ENCODE peak calls at places on chromosomes 16 and 17, in ten cellular contexts. One of them, this sample, is unnamed.

GRCh38 chr17:79618383-79619067 is 7.7 kb upstream of the RBFOX3 start:
- DNase-seq in activated T-cell treated with anti-CD3 and anti-CD28 coated beads, Interleukin-2, amount 50 U/mL, for 72 hours: no peak
- DNase-seq in kidney tubule cell: no peak
- DNase-seq in sciatic nerve: peak
- DNase-seq in D721Med: peak
- DNase-seq in Caki2: no peak
- DNase-seq in stimulated activated CD4-positive, alpha-beta T cell treated with anti-CD3 and anti-CD28 coated beads, Interleukin-12 subunit alpha, Interleukin-12 subunit beta, amount 100 ng/mL, for 4 hours: no peak
- DNase-seq in Peyer's patch: no peak
- DNase-seq in NCI-H446 treated with DMSO at 0.1 percent for 48 hours: no peak
- DNase-seq in HFFc6: no peak
- DNase-seq in this sample: no peak

GRCh38 chr17:15122857-15123256 is 142.3 kb downstream of the PMP22 start:
- DNase-seq in activated T-cell treated with anti-CD3 and anti-CD28 coated beads, Interleukin-2, amount 50 U/mL, for 72 hours: no peak
- DNase-seq in kidney tubule cell: no peak
- DNase-seq in sciatic nerve: no peak
- DNase-seq in D721Med: no peak
- DNase-seq in Caki2: no peak
- DNase-seq in stimulated activated CD4-positive, alpha-beta T cell treated with anti-CD3 and anti-CD28 coated beads, Interleukin-12 subunit alpha, Interleukin-12 subunit beta, amount 100 ng/mL, for 4 hours: no peak
- DNase-seq in Peyer's patch: no peak
- DNase-seq in NCI-H446 treated with DMSO at 0.1 percent for 48 hours: no peak
- DNase-seq in HFFc6: peak
- DNase-seq in this sample: no peak

GRCh38 chr17:39080416-39081179 is 70.8 kb downstream of the PLXDC1 start:
- DNase-seq in activated T-cell treated with anti-CD3 and anti-CD28 coated beads, Interleukin-2, amount 50 U/mL, for 72 hours: no peak
- DNase-seq in kidney tubule cell: peak
- DNase-seq in sciatic nerve: no peak
- DNase-seq in D721Med: no peak
- DNase-seq in Caki2: peak
- DNase-seq in stimulated activated CD4-positive, alpha-beta T cell treated with anti-CD3 and anti-CD28 coated beads, Interleukin-12 subunit alpha, Interleukin-12 subunit beta, amount 100 ng/mL, for 4 hours: no peak
- DNase-seq in Peyer's patch: no peak
- DNase-seq in NCI-H446 treated with DMSO at 0.1 percent for 48 hours: no peak
- DNase-seq in HFFc6: peak
- DNase-seq in this sample: no peak

GRCh38 chr16:71414038-71414437 is 27.8 kb downstream of the TLE7 start:
- DNase-seq in activated T-cell treated with anti-CD3 and anti-CD28 coated beads, Interleukin-2, amount 50 U/mL, for 72 hours: no peak
- DNase-seq in kidney tubule cell: no peak
- DNase-seq in sciatic nerve: no peak
- DNase-seq in D721Med: no peak
- DNase-seq in Caki2: no peak
- DNase-seq in stimulated activated CD4-positive, alpha-beta T cell treated with anti-CD3 and anti-CD28 coated beads, Interleukin-12 subunit alpha, Interleukin-12 subunit beta, amount 100 ng/mL, for 4 hours: no peak
- DNase-seq in Peyer's patch: no peak
- DNase-seq in NCI-H446 treated with DMSO at 0.1 percent for 48 hours: no peak
- DNase-seq in HFFc6: no peak
- DNase-seq in this sample: no peak

GRCh38 chr16:52533296-52533695 is 13.6 kb downstream of the TOX3 start:
- DNase-seq in activated T-cell treated with anti-CD3 and anti-CD28 coated beads, Interleukin-2, amount 50 U/mL, for 72 hours: no peak
- DNase-seq in kidney tubule cell: no peak
- DNase-seq in sciatic nerve: no peak
- DNase-seq in D721Med: no peak
- DNase-seq in Caki2: no peak
- DNase-seq in stimulated activated CD4-positive, alpha-beta T cell treated with anti-CD3 and anti-CD28 coated beads, Interleukin-12 subunit alpha, Interleukin-12 subunit beta, amount 100 ng/mL, for 4 hours: no peak
- DNase-seq in Peyer's patch: no peak
- DNase-seq in NCI-H446 treated with DMSO at 0.1 percent for 48 hours: no peak
- DNase-seq in HFFc6: no peak
- DNase-seq in this sample: no peak

GRCh38 chr16:26957283-26957859 is 109.4 kb upstream of the C16orf82 start:
- DNase-seq in activated T-cell treated with anti-CD3 and anti-CD28 coated beads, Interleukin-2, amount 50 U/mL, for 72 hours: no peak
- DNase-seq in kidney tubule cell: no peak
- DNase-seq in sciatic nerve: no peak
- DNase-seq in D721Med: no peak
- DNase-seq in Caki2: no peak
- DNase-seq in stimulated activated CD4-positive, alpha-beta T cell treated with anti-CD3 and anti-CD28 coated beads, Interleukin-12 subunit alpha, Interleukin-12 subunit beta, amount 100 ng/mL, for 4 hours: no peak
- DNase-seq in Peyer's patch: no peak
- DNase-seq in NCI-H446 treated with DMSO at 0.1 percent for 48 hours: no peak
- DNase-seq in HFFc6: no peak
- DNase-seq in this sample: no peak

GRCh38 chr17:42795465-42795864 is 3.0 kb downstream of the COA3 start:
- DNase-seq in activated T-cell treated with anti-CD3 and anti-CD28 coated beads, Interleukin-2, amount 50 U/mL, for 72 hours: no peak
- DNase-seq in kidney tubule cell: peak
- DNase-seq in sciatic nerve: no peak
- DNase-seq in D721Med: no peak
- DNase-seq in Caki2: no peak
- DNase-seq in stimulated activated CD4-positive, alpha-beta T cell treated with anti-CD3 and anti-CD28 coated beads, Interleukin-12 subunit alpha, Interleukin-12 subunit beta, amount 100 ng/mL, for 4 hours: no peak
- DNase-seq in Peyer's patch: no peak
- DNase-seq in NCI-H446 treated with DMSO at 0.1 percent for 48 hours: no peak
- DNase-seq in HFFc6: no peak
- DNase-seq in this sample: no peak

GRCh38 chr17:33949100-33949499 is 306.0 kb upstream of the CCL2 start:
- DNase-seq in activated T-cell treated with anti-CD3 and anti-CD28 coated beads, Interleukin-2, amount 50 U/mL, for 72 hours: no peak
- DNase-seq in kidney tubule cell: peak
- DNase-seq in sciatic nerve: no peak
- DNase-seq in D721Med: no peak
- DNase-seq in Caki2: no peak
- DNase-seq in stimulated activated CD4-positive, alpha-beta T cell treated with anti-CD3 and anti-CD28 coated beads, Interleukin-12 subunit alpha, Interleukin-12 subunit beta, amount 100 ng/mL, for 4 hours: no peak
- DNase-seq in Peyer's patch: no peak
- DNase-seq in NCI-H446 treated with DMSO at 0.1 percent for 48 hours: no peak
- DNase-seq in HFFc6: no peak
- DNase-seq in this sample: no peak

GRCh38 chr17:16947470-16947869 is 24.4 kb downstream of the TNFRSF13B start:
- DNase-seq in activated T-cell treated with anti-CD3 and anti-CD28 coated beads, Interleukin-2, amount 50 U/mL, for 72 hours: no peak
- DNase-seq in kidney tubule cell: no peak
- DNase-seq in sciatic nerve: no peak
- DNase-seq in D721Med: no peak
- DNase-seq in Caki2: no peak
- DNase-seq in stimulated activated CD4-positive, alpha-beta T cell treated with anti-CD3 and anti-CD28 coated beads, Interleukin-12 subunit alpha, Interleukin-12 subunit beta, amount 100 ng/mL, for 4 hours: no peak
- DNase-seq in Peyer's patch: no peak
- DNase-seq in NCI-H446 treated with DMSO at 0.1 percent for 48 hours: no peak
- DNase-seq in HFFc6: no peak
- DNase-seq in this sample: no peak

GRCh38 chr16:66306366-66307150 is 59.9 kb upstream of the CDH5 start:
- DNase-seq in activated T-cell treated with anti-CD3 and anti-CD28 coated beads, Interleukin-2, amount 50 U/mL, for 72 hours: no peak
- DNase-seq in kidney tubule cell: no peak
- DNase-seq in sciatic nerve: no peak
- DNase-seq in D721Med: no peak
- DNase-seq in Caki2: no peak
- DNase-seq in stimulated activated CD4-positive, alpha-beta T cell treated with anti-CD3 and anti-CD28 coated beads, Interleukin-12 subunit alpha, Interleukin-12 subunit beta, amount 100 ng/mL, for 4 hours: no peak
- DNase-seq in Peyer's patch: no peak
- DNase-seq in NCI-H446 treated with DMSO at 0.1 percent for 48 hours: no peak
- DNase-seq in HFFc6: no peak
- DNase-seq in this sample: no peak

GRCh38 chr17:73933164-73933766 is 270.2 kb upstream of the RPL38 start:
- DNase-seq in activated T-cell treated with anti-CD3 and anti-CD28 coated beads, Interleukin-2, amount 50 U/mL, for 72 hours: no peak
- DNase-seq in kidney tubule cell: no peak
- DNase-seq in sciatic nerve: no peak
- DNase-seq in D721Med: no peak
- DNase-seq in Caki2: no peak
- DNase-seq in stimulated activated CD4-positive, alpha-beta T cell treated with anti-CD3 and anti-CD28 coated beads, Interleukin-12 subunit alpha, Interleukin-12 subunit beta, amount 100 ng/mL, for 4 hours: no peak
- DNase-seq in Peyer's patch: no peak
- DNase-seq in NCI-H446 treated with DMSO at 0.1 percent for 48 hours: no peak
- DNase-seq in HFFc6: no peak
- DNase-seq in this sample: no peak

GRCh38 chr16:30528799-30529457 is 2.6 kb upstream of the ZNF768 start:
- DNase-seq in activated T-cell treated with anti-CD3 and anti-CD28 coated beads, Interleukin-2, amount 50 U/mL, for 72 hours: no peak
- DNase-seq in kidney tubule cell: no peak
- DNase-seq in sciatic nerve: no peak
- DNase-seq in D721Med: no peak
- DNase-seq in Caki2: no peak
- DNase-seq in stimulated activated CD4-positive, alpha-beta T cell treated with anti-CD3 and anti-CD28 coated beads, Interleukin-12 subunit alpha, Interleukin-12 subunit beta, amount 100 ng/mL, for 4 hours: no peak
- DNase-seq in Peyer's patch: no peak
- DNase-seq in NCI-H446 treated with DMSO at 0.1 percent for 48 hours: no peak
- DNase-seq in HFFc6: no peak
- DNase-seq in this sample: no peak

GRCh38 chr16:87042551-87043272 is 274.5 kb downstream of the C16orf95 start:
- DNase-seq in activated T-cell treated with anti-CD3 and anti-CD28 coated beads, Interleukin-2, amount 50 U/mL, for 72 hours: no peak
- DNase-seq in kidney tubule cell: no peak
- DNase-seq in sciatic nerve: no peak
- DNase-seq in D721Med: no peak
- DNase-seq in Caki2: no peak
- DNase-seq in stimulated activated CD4-positive, alpha-beta T cell treated with anti-CD3 and anti-CD28 coated beads, Interleukin-12 subunit alpha, Interleukin-12 subunit beta, amount 100 ng/mL, for 4 hours: no peak
- DNase-seq in Peyer's patch: no peak
- DNase-seq in NCI-H446 treated with DMSO at 0.1 percent for 48 hours: no peak
- DNase-seq in HFFc6: no peak
- DNase-seq in this sample: no peak

GRCh38 chr16:2532494-2533141 is 1.4 kb upstream of the CEMP1 start:
- DNase-seq in activated T-cell treated with anti-CD3 and anti-CD28 coated beads, Interleukin-2, amount 50 U/mL, for 72 hours: peak
- DNase-seq in kidney tubule cell: peak
- DNase-seq in sciatic nerve: peak
- DNase-seq in D721Med: no peak
- DNase-seq in Caki2: peak
- DNase-seq in stimulated activated CD4-positive, alpha-beta T cell treated with anti-CD3 and anti-CD28 coated beads, Interleukin-12 subunit alpha, Interleukin-12 subunit beta, amount 100 ng/mL, for 4 hours: peak
- DNase-seq in Peyer's patch: peak
- DNase-seq in NCI-H446 treated with DMSO at 0.1 percent for 48 hours: no peak
- DNase-seq in HFFc6: no peak
- DNase-seq in this sample: no peak

GRCh38 chr17:63445571-63446217 is 412 bp downstream of the CYB561 start:
- DNase-seq in activated T-cell treated with anti-CD3 and anti-CD28 coated beads, Interleukin-2, amount 50 U/mL, for 72 hours: peak
- DNase-seq in kidney tubule cell: peak
- DNase-seq in sciatic nerve: no peak
- DNase-seq in D721Med: no peak
- DNase-seq in Caki2: peak
- DNase-seq in stimulated activated CD4-positive, alpha-beta T cell treated with anti-CD3 and anti-CD28 coated beads, Interleukin-12 subunit alpha, Interleukin-12 subunit beta, amount 100 ng/mL, for 4 hours: peak
- DNase-seq in Peyer's patch: no peak
- DNase-seq in NCI-H446 treated with DMSO at 0.1 percent for 48 hours: no peak
- DNase-seq in HFFc6: no peak
- DNase-seq in this sample: no peak

GRCh38 chr16:84892097-84892496 is 72.3 kb downstream of the CRISPLD2 start:
- DNase-seq in activated T-cell treated with anti-CD3 and anti-CD28 coated beads, Interleukin-2, amount 50 U/mL, for 72 hours: no peak
- DNase-seq in kidney tubule cell: no peak
- DNase-seq in sciatic nerve: no peak
- DNase-seq in D721Med: no peak
- DNase-seq in Caki2: no peak
- DNase-seq in stimulated activated CD4-positive, alpha-beta T cell treated with anti-CD3 and anti-CD28 coated beads, Interleukin-12 subunit alpha, Interleukin-12 subunit beta, amount 100 ng/mL, for 4 hours: no peak
- DNase-seq in Peyer's patch: no peak
- DNase-seq in NCI-H446 treated with DMSO at 0.1 percent for 48 hours: no peak
- DNase-seq in HFFc6: no peak
- DNase-seq in this sample: no peak

GRCh38 chr16:72066747-72067146 is 3.7 kb downstream of the HPR start:
- DNase-seq in activated T-cell treated with anti-CD3 and anti-CD28 coated beads, Interleukin-2, amount 50 U/mL, for 72 hours: no peak
- DNase-seq in kidney tubule cell: peak
- DNase-seq in sciatic nerve: no peak
- DNase-seq in D721Med: no peak
- DNase-seq in Caki2: peak
- DNase-seq in stimulated activated CD4-positive, alpha-beta T cell treated with anti-CD3 and anti-CD28 coated beads, Interleukin-12 subunit alpha, Interleukin-12 subunit beta, amount 100 ng/mL, for 4 hours: no peak
- DNase-seq in Peyer's patch: no peak
- DNase-seq in NCI-H446 treated with DMSO at 0.1 percent for 48 hours: no peak
- DNase-seq in HFFc6: peak
- DNase-seq in this sample: peak

GRCh38 chr17:75755205-75755901 is 9.6 kb downstream of the GALK1 start:
- DNase-seq in activated T-cell treated with anti-CD3 and anti-CD28 coated beads, Interleukin-2, amount 50 U/mL, for 72 hours: no peak
- DNase-seq in kidney tubule cell: no peak
- DNase-seq in sciatic nerve: peak
- DNase-seq in D721Med: no peak
- DNase-seq in Caki2: no peak
- DNase-seq in stimulated activated CD4-positive, alpha-beta T cell treated with anti-CD3 and anti-CD28 coated beads, Interleukin-12 subunit alpha, Interleukin-12 subunit beta, amount 100 ng/mL, for 4 hours: no peak
- DNase-seq in Peyer's patch: no peak
- DNase-seq in NCI-H446 treated with DMSO at 0.1 percent for 48 hours: no peak
- DNase-seq in HFFc6: no peak
- DNase-seq in this sample: no peak

This sample was measured in epithelial cell of proximal tubule.